ENCODE peak calls at places on chromosomes 3 and 15, in five cellular contexts. W is A549, E is suprapubic skin, H is AG09309, X is fibroblast of mammary gland. D is an unnamed sample.

GRCh38 chr3:66830301-66830700 is 167.8 kb upstream of the KBTBD8 start:
- DNase-seq in W (no peak), E (no peak), H (no peak), X (no peak), D (no peak)

GRCh38 chr15:52206446-52206845 is 15.3 kb upstream of the GNB5 start:
- DNase-seq in W (no peak), E (no peak), H (no peak), X (no peak), D (no peak)

GRCh38 chr15:56261854-56262509 is 18.3 kb upstream of the RFX7 start:
- DNase-seq in W (no peak), E (no peak), H (no peak), X (no peak), D (no peak)

GRCh38 chr3:50604628-50605588 is 6.7 kb downstream of the CISH start:
- DNase-seq in W (no peak), E (no peak), H (no peak), X (no peak), D (no peak)

GRCh38 chr3:93983408-93983807 is 3.5 kb downstream of the ARL13B start:
- DNase-seq in W (no peak), E (no peak), H (no peak), X (no peak), D (no peak)

GRCh38 chr3:81378552-81379288 is 382.7 kb downstream of the GBE1 start:
- DNase-seq in W (no peak), E (no peak), H (no peak), X (no peak), D (no peak)

GRCh38 chr3:39158138-39158715 is 4.8 kb upstream of the CSRNP1 start:
- DNase-seq in W (no peak), E (peak), H (no peak), X (no peak), D (no peak)

GRCh38 chr15:52076889-52077781 is 35.4 kb downstream of the BCL2L10 start:
- DNase-seq in W (peak), E (no peak), H (no peak), X (peak), D (no peak)

GRCh38 chr3:67723863-67724262 is 69.5 kb upstream of the SUCLG2 start:
- DNase-seq in W (no peak), E (no peak), H (no peak), X (no peak), D (no peak)

GRCh38 chr3:53806182-53807116 is 39.8 kb downstream of the CHDH start:
- DNase-seq in W (no peak), E (peak), H (peak), X (peak), D (peak)

GRCh38 chr3:112973325-112974177 is 1.4 kb downstream of the CD200R1 start:
- DNase-seq in W (no peak), E (no peak), H (no peak), X (no peak), D (no peak)

GRCh38 chr15:51075364-51075763 is 19.3 kb downstream of the TNFAIP8L3 start:
- DNase-seq in W (no peak), E (no peak), H (peak), X (no peak), D (no peak)

GRCh38 chr3:71124048-71124447 is 459.5 kb downstream of the FOXP1 start:
- DNase-seq in W (no peak), E (no peak), H (no peak), X (no peak), D (no peak)

GRCh38 chr3:52704611-52705437 is 767 bp downstream of the GLT8D1 start:
- DNase-seq in W (peak), E (no peak), H (no peak), X (peak), D (no peak)

GRCh38 chr3:187520027-187520945 is 149.9 kb downstream of the SST start:
- DNase-seq in W (no peak), E (no peak), H (peak), X (peak), D (no peak)

GRCh38 chr3:171376125-171376947 is 83.9 kb downstream of the TNIK start:
- DNase-seq in W (no peak), E (no peak), H (no peak), X (peak), D (no peak)

GRCh38 chr3:44074181-44074580 is 167.5 kb upstream of the TOPAZ1 start:
- DNase-seq in W (no peak), E (no peak), H (no peak), X (no peak), D (no peak)

GRCh38 chr15:91383532-91383931 is 283.5 kb downstream of the SV2B start:
- DNase-seq in W (no peak), E (no peak), H (no peak), X (no peak), D (no peak)

GRCh38 chr3:197093871-197094270 is 64.3 kb upstream of the MELTF start:
- DNase-seq in W (no peak), E (no peak), H (no peak), X (no peak), D (no peak)

GRCh38 chr3:133452603-133453313 is 52.9 kb downstream of the BFSP2 start:
- DNase-seq in W (no peak), E (no peak), H (peak), X (no peak), D (no peak)

GRCh38 chr15:78456391-78456790 is 18.4 kb downstream of the IREB2 start:
- DNase-seq in W (no peak), E (no peak), H (no peak), X (no peak), D (no peak)

GRCh38 chr15:49721091-49721490 is 100.2 kb downstream of the DTWD1 start:
- DNase-seq in W (no peak), E (no peak), H (no peak), X (peak), D (no peak)
- TF ChIP-seq CTCF in W (no peak), E (no peak), H (no peak), X (no peak), D (no peak)

GRCh38 chr3:102307442-102307841 is 127.4 kb upstream of the ZPLD1 start:
- DNase-seq in W (no peak), E (no peak), H (no peak), X (no peak), D (no peak)
- TF ChIP-seq CTCF in W (no peak), E (no peak), H (no peak), X (no peak), D (no peak)

DNA sequence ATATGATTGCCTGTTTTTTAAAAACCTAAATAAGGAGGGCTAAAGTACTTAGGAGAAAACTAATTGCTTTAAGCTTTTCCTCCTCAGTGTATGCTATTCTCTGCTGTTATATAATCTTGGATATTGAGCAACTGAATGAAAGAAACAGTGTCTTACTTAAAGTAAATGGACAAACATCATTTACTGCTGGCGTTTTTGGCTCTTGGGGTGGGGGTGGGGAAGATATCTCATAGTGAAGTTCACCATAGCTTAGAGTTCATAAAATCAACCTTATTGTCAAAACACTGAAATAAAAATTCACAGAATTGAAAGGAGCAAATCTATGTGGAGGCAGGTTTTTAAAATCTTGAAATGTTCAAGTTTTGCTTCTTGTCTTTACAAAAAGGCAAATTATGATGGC is 256.4 kb upstream of the SOX2 start:
- DNase-seq in W (no peak), E (no peak), H (no peak), X (no peak), D (no peak)
- TF ChIP-seq CTCF in W (no peak), E (no peak), H (no peak), X (no peak), D (no peak)

DNA sequence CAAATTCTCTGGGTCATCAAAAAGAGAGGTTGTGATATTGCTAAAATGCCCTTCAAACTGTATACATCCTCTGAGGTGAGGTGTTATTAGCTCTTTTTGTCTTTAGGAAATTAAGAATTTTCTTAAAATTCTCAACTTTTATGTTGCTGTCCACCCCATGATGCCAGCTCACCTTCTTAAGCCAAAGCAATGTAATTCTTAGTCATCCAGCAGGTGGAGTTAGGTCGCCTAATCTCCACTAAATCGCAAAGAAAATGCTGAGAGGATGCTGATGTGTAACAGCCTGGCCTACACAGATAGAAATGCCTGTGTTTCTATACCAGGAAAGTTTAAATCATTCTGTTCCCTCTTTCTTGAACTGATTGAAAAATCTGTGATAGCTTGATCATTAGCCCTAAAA is 770.2 kb upstream of the ALCAM start:
- DNase-seq in W (peak), E (no peak), H (peak), X (peak), D (no peak)
- TF ChIP-seq CTCF in W (peak), E (no peak), H (peak), X (peak), D (peak)

GRCh38 chr3:55443346-55443745 is 43.8 kb downstream of the WNT5A start:
- DNase-seq in W (no peak), E (no peak), H (no peak), X (no peak), D (no peak)

GRCh38 chr3:55445551-55445950 is 41.6 kb downstream of the WNT5A start:
- DNase-seq in W (no peak), E (no peak), H (no peak), X (no peak), D (no peak)

GRCh38 chr3:55440406-55440708 is 46.7 kb downstream of the WNT5A start:
- DNase-seq in W (no peak), E (no peak), H (no peak), X (no peak), D (no peak)

GRCh38 chr3:55439657-55440405 is 47.3 kb downstream of the WNT5A start:
- DNase-seq in W (no peak), E (no peak), H (no peak), X (no peak), D (no peak)

DNA sequence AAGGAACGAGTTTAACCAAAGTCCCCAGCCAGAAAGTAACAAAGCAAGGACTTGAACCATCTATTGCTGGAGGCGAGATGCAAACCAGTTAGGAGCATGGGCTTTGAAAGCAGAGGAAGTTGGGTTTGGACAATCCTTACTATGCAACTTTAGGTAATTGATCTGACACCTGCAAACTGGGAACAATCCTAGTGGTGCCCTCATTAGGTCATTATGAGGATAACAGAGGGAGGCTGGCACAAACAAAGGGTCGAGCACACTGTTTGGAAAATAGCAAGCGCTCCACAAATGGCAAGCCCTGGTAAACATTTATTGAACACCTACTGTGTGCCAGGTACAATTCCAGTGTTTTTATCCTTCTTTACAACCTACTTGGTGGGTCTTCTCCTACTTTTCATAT is 45.6 kb downstream of the WNT5A start:
- DNase-seq in W (no peak), E (no peak), H (no peak), X (no peak), D (no peak)
- TF ChIP-seq CTCF in W (no peak), E (no peak), H (no peak), X (no peak), D (peak)

DNA sequence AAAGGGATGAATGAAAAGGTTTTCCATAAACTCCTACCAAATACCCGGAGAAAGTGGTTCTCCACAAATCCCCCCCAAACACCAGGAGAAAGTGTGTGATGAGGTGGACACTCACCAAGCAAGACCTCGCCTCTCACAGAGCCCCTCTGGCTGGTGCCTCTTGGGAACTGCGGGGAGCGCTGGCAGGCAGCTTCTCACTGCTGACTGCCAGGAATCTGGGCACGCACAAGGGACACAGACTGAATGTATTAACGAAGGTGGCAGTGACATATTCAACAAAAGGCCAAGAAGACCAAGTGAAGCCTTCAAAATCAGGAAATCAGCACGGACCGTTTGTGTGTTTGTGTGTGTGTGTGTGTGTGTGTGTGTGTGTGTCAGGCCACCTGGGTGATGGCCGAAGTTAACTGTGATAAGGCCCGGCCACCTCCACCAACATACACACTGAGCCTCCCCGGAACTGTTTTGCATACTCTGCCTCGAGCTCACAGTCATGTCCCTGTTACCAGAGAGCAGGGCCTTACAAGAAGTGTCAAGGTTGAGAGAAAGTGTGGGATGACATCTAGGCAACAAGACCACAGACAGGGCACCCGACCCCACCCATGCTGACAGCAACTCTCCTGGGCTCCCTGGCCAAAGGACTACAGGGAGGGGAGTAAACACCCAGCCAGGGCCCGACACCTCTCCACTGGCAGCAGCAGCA is 18.0 kb downstream of the ATP10A start:
- DNase-seq in W (no peak), E (no peak), H (no peak), X (no peak), D (no peak)
- TF ChIP-seq CTCF in W (no peak), E (no peak), H (no peak), X (no peak), D (no peak)

DNA sequence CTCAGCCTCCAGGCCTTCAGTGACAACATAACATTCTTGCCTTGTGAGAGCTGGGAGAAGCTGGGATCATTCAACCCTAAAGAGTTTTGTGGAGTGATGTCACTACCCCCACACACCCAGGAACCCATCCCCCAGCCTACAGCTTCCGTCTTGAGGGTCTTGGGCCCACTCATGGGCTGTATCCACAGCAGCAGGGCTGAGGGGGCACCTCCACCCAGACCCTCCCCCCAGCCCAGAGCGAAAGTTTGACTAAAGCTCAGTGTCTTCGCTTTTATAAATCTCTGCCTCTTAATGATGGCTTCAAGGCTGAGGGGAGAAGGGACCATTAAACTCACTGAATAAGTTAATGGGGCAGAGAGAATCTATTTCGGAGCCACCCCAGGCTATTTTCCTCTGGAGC is 23.8 kb downstream of the NTRK3 start:
- DNase-seq in W (no peak), E (no peak), H (no peak), X (no peak), D (no peak)
- TF ChIP-seq CTCF in W (no peak), E (no peak), H (no peak), X (no peak), D (no peak)

GRCh38 chr3:165775824-165776223 is 61.4 kb downstream of the BCHE start:
- DNase-seq in W (no peak), E (no peak), H (no peak), X (no peak), D (no peak)
- TF ChIP-seq CTCF in W (no peak), E (no peak), H (no peak), X (no peak), D (no peak)

GRCh38 chr3:19216669-19217337 is 68.5 kb downstream of the KCNH8 start:
- DNase-seq in W (no peak), E (no peak), H (no peak), X (no peak), D (no peak)

GRCh38 chr3:19215427-19215826 is 67.1 kb downstream of the KCNH8 start:
- DNase-seq in W (no peak), E (no peak), H (no peak), X (no peak), D (no peak)

GRCh38 chr3:19213608-19214220 is 65.4 kb downstream of the KCNH8 start:
- DNase-seq in W (no peak), E (no peak), H (no peak), X (no peak), D (no peak)
- TF ChIP-seq CTCF in W (no peak), E (no peak), H (no peak), X (no peak), D (no peak)

D was measured in chondrocyte.